ENCODE peak calls at places on chromosomes 6 and 20, in five cellular contexts. H is fibroblast of lung, R is fibroblast of pulmonary artery, P is astrocyte of the cerebellum, L is OCI-LY7. T is an unnamed sample.
A peak's percentile ranks its signal among the peaks of the same experiment; 100 is the strongest.

GRCh38 chr6:143299253-143300166 is 151.0 kb downstream of the ADAT2 start:
- DNase-seq in P (no peak), R (no peak), L (no peak), H (no peak), T (no peak)

GRCh38 chr20:8020314-8021079 is 936 bp upstream of the TMX4 start:
- DNase-seq in R (no peak), P (no peak), L (peak; percentile 82), H (no peak), T (no peak)

GRCh38 chr6:20564269-20564668 is 30.0 kb downstream of the CDKAL1 start:
- DNase-seq in R (peak; percentile 61), H (peak; percentile 56), L (peak; percentile 38), P (peak; percentile 20), T (peak; percentile 66)

GRCh38 chr20:36792422-36792821 is 18.9 kb upstream of the DSN1 start:
- DNase-seq in R (peak; percentile 63), P (peak; percentile 79), H (peak; percentile 65), L (peak; percentile 83), T (peak; percentile 64)

GRCh38 chr6:22141271-22141745 is 155.5 kb downstream of the PRL start:
- DNase-seq in P (no peak), R (peak; percentile 35), L (no peak), H (no peak), T (no peak)

GRCh38 chr6:113530769-113531168 is 326.4 kb upstream of the MARCKS start:
- DNase-seq in R (peak; percentile 68), H (peak; percentile 69), P (peak; percentile 18), L (no peak), T (peak; percentile 58)

GRCh38 chr6:152267967-152268845 is 369.0 kb downstream of the SYNE1 start:
- DNase-seq in H (peak; percentile 39), L (peak; percentile 46), R (peak; percentile 48), P (no peak), T (peak; percentile 59)

GRCh38 chr6:4130357-4130987 is 4.9 kb downstream of the ECI2 start:
- DNase-seq in H (no peak), P (no peak), R (no peak), L (no peak), T (no peak)

GRCh38 chr6:82006027-82006738 is 241.4 kb downstream of the IBTK start:
- DNase-seq in R (peak; percentile 64), L (peak; percentile 24), H (peak; percentile 61), P (no peak), T (peak; percentile 61)

GRCh38 chr20:45947110-45947866 is 12.8 kb downstream of the PCIF1 start:
- DNase-seq in L (no peak), H (no peak), R (no peak), P (no peak), T (no peak)

GRCh38 chr6:151431336-151431735 is 20.6 kb downstream of the RMND1 start:
- DNase-seq in L (no peak), R (no peak), H (no peak), P (no peak), T (no peak)

GRCh38 chr6:87938287-87938686 is 109.4 kb upstream of the SPACA1 start:
- DNase-seq in L (no peak), P (no peak), R (no peak), H (no peak), T (no peak)

DNA sequence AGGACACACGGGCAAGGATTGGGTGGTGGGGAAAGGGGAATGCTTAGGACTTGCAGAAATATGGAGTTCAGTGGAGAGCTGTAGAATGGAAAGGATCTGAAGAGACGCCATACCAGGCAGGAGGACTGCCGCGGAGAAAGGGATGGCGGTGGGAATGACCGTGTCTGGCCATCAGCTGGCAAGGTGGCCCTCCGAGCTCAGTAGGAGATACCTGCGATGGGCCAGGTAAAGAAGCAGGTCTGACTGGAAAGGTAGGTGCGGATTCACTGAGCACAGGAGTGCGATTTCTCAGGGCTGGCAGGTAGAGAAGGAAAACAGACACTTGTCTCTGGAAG is 26.0 kb downstream of the PCK1 start:
- DNase-seq in H (no peak), P (no peak), L (no peak), R (no peak), T (no peak)
- H3K4me3 ChIP-seq in H (no peak overlapping the region), P (no peak overlapping the region), L (no peak overlapping the region), R (no peak overlapping the region), T (no peak overlapping the region)

DNA sequence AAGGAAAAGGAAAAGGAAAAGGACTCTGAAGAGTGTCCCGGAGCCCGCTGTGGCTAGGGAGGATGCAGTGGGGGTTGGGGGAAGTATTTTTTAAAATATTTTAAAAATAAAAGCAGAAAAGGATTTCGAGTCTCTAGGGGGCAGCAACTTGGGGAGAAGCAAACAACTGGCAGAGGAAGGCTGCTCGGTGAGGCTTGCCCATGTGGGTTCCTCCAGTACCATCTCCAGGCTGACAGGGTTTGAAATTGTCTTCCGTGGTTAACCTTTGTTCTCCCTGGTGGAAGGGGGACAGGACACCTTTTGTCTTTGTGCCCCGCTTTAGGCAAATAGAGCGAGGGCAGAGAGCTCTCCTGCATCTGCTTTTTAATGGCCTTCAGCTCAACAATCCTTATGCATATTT is 60.4 kb upstream of the SNX9 start:
- DNase-seq in R (peak; percentile 21), H (peak; percentile 29), P (no peak), L (peak; percentile 51), T (no peak)
- TF ChIP-seq CTCF in R (peak; percentile 4), H (peak; percentile 24), P (peak; percentile 14), L (peak; percentile 62), T (peak; percentile 15)

DNA sequence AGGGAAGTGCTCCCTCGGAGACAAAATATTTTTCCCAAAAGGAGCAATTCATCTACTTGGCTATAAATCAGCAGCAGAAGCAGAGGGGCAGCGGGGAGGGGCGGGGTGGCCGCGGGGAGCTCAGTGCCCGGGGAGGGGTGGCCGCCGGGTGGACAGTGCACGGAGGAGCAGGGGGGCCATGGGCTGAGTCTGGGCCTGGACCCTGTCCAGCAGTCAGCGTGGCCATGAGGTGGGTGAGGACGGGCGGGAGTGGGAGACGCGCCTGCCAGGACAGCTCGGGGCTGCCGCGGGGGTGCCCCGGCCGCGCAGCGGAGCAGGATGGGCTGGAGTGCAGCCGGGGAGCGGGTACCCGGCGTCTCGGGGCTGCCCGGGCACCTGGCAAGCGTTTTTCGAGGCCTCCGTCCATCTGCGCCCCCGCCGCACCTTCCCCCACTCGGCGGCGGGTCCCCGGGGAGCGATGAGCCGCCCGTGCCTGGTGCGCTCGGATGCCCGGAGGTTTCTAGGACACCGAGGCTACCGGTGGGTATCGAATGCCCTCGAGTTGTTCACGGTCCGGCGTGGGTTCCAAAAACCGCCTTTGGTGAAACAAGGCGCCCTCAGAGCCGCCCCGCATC is 229.5 kb downstream of the THBS2 start:
- DNase-seq in R (no peak), P (no peak), L (no peak), H (no peak), T (no peak)
- H3K4me3 ChIP-seq in R (no peak overlapping the region), P (no peak overlapping the region), L (no peak overlapping the region), H (no peak overlapping the region), T (no peak overlapping the region)

DNA sequence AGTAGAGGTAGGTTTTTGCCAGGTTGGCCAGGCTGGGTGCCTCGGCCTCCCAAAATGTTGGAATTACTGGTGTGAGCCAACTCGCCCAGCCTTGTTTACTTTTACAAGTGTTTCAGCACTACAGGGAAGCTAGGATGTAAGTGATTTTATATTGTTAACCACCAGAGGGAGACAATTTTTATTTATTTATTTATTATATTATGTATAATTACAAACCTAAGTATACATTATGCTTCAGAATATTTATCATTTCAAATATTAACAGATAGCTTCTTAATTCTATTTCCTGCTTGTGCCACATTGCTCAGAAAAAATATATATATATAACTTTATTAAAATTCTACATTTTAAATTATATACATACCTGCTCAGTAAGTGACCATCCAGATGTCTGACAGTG is 9.8 kb downstream of the MMUT start:
- DNase-seq in H (peak; percentile 19), R (peak; percentile 25), L (peak; percentile 8), P (no peak), T (peak; percentile 10)
- TF ChIP-seq CTCF in H (peak; percentile 30), R (peak; percentile 35), L (peak; percentile 66), P (peak; percentile 14), T (peak; percentile 33)

T was measured in fibroblast of the aortic adventitia.